ENCODE peak calls at places on chromosome 12, in nine cellular contexts. G is dorsolateral prefrontal cortex, N is A549, O is IMR-90, V is foreskin fibroblast, D is OCI-LY7, W is kidney epithelial cell, A is psoas muscle, T is ovary. U is an unnamed sample.

GRCh38 chr12:121825041-121825523 is 21.3 kb downstream of the SETD1B start:
- DNase-seq in G (no peak), N (no peak), O (no peak), V (no peak), D (no peak), W (no peak), A (peak; percentile 28), T (no peak), U (no peak)

GRCh38 chr12:119715268-119715620 is 47.3 kb downstream of the PRKAB1 start:
- DNase-seq in G (no peak), N (no peak), O (peak; percentile 7), V (no peak), D (no peak), W (no peak), A (no peak), T (no peak), U (no peak)

GRCh38 chr12:125331342-125332052 is 266.3 kb downstream of the AACS start:
- DNase-seq in G (no peak), N (no peak), O (no peak), V (peak; percentile 11), D (no peak), W (no peak), A (no peak), T (no peak), U (peak; percentile 10)

GRCh38 chr12:76586764-76587395 is 27.3 kb upstream of the OSBPL8 start:
- DNase-seq in G (no peak), N (peak; percentile 57), O (peak; percentile 67), V (peak; percentile 75), D (peak; percentile 62), W (no peak), A (no peak), T (no peak), U (peak; percentile 80)

GRCh38 chr12:30953946-30954766 is 27.6 kb downstream of the TSPAN11 start:
- DNase-seq in G (no peak), N (no peak), O (no peak), V (no peak), D (no peak), W (no peak), A (no peak), T (no peak), U (no peak)

GRCh38 chr12:45349911-45350310 is 134.0 kb downstream of the ANO6 start:
- DNase-seq in G (no peak), N (no peak), O (peak; percentile 46), V (peak; percentile 55), D (no peak), W (no peak), A (no peak), T (no peak), U (no peak)

GRCh38 chr12:57477710-57478681 is 1.7 kb downstream of the ARHGAP9 start:
- DNase-seq in G (no peak), N (no peak), O (peak; percentile 48), V (no peak), D (peak; percentile 73), W (no peak), A (no peak), T (no peak), U (no peak)

GRCh38 chr12:7101694-7102131 is 7.3 kb downstream of the C1RL start:
- DNase-seq in G (no peak), N (no peak), O (no peak), V (no peak), D (no peak), W (no peak), A (peak; percentile 31), T (peak; percentile 88), U (no peak)

GRCh38 chr12:14257303-14257733 is 108.2 kb upstream of the ATF7IP start:
- DNase-seq in G (no peak), N (no peak), O (no peak), V (no peak), D (no peak), W (no peak), A (no peak), T (no peak), U (no peak)

GRCh38 chr12:14258468-14258947 is 107.0 kb upstream of the ATF7IP start:
- DNase-seq in G (no peak), N (no peak), O (peak; percentile 7), V (peak; percentile 50), D (no peak), W (no peak), A (peak; percentile 16), T (no peak), U (no peak)

GRCh38 chr12:14256139-14256538 is 109.3 kb upstream of the ATF7IP start:
- DNase-seq in G (no peak), N (no peak), O (peak; percentile 51), V (peak; percentile 15), D (no peak), W (no peak), A (no peak), T (no peak), U (peak; percentile 79)

GRCh38 chr12:14257734-14258467 is 107.6 kb upstream of the ATF7IP start:
- DNase-seq in G (peak; percentile 81), N (peak; percentile 94), O (peak; percentile 100), V (peak; percentile 99), D (peak; percentile 99), W (peak; percentile 87), A (peak; percentile 86), T (peak; percentile 94), U (peak; percentile 100)

DNA sequence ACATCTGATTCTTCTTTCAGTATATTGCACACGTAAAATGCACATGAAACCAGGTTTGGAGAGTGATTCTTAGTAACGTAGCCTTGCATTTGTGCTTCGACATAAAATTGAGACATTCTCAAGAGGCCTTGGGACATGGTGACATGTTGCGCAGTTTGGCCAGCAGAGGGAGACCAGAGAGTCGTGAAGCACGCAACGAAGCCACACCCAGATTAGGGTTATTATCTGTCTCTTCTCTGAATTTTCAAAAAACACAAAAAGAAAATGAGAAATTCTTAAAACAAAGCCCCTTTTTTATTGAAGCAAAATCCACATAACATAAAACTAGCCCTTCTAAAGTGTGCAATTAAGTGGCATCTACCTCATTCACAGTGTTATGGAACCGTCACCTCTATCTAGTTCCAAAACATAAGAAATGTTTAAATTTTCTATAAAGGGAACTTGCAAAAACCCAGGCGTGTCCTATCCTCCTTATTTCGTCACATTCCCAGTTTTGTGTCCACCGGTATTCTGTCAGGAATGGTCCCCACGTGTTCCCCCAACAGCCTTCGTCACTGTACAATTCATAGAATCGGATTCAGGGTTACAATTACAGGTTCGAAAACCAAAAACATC is 108.8 kb upstream of the ATF7IP start:
- DNase-seq in G (peak; percentile 67), N (peak; percentile 87), O (peak; percentile 85), V (peak; percentile 93), D (peak; percentile 94), W (no peak), A (peak; percentile 81), T (peak; percentile 75), U (peak; percentile 92)
- H3K4me3 ChIP-seq in G (peak overlapping the region; percentile 12), N (no peak overlapping the region), O (no peak overlapping the region), V (no peak overlapping the region), D (peak overlapping the region; percentile 42), W (no peak overlapping the region), A (peak overlapping the region; percentile 25), T (no peak overlapping the region), U (no peak overlapping the region)

DNA sequence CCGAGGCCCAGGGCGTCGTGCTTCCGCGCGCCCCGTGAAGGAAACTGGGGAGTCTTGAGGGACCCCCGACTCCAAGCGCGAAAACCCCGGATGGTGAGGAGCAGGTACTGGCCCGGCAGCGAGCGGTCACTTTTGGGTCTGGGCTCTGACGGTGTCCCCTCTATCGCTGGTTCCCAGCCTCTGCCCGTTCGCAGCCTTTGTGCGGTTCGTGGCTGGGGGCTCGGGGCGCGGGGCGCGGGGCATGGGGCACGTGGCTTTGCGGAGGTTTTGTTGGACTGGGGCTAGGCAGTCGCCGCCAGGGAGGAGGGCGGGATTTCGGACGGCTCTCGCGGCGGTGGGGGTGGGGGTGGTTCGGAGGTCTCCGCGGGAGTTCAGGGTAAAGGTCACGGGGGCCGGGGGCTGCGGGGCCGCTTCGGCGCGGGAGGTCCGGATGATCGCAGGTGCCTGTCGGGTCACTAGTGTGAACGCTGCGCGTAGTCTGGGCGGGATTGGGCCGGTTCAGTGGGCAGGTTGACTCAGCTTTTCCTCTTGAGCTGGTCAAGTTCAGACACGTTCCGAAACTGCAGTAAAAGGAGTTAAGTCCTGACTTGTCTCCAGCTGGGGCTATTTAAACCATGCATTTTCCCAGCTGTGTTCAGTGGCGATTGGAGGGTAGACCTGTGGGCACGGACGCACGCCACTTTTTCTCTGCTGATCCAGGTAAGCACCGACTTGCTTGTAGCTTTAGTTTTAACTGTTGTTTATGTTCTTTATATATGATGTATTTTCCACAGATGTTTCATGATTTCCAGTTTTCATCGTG is 612 bp downstream of the MDM2 start:
- DNase-seq in G (peak; percentile 31), N (peak; percentile 95), O (peak; percentile 93), V (peak; percentile 94), D (peak; percentile 82), W (peak; percentile 94), A (peak; percentile 77), T (peak; percentile 74), U (peak; percentile 95)
- H3K4me3 ChIP-seq in G (peak overlapping the region; percentile 95), N (peak overlapping the region; percentile 88), O (peak overlapping the region; percentile 96), V (peak overlapping the region; percentile 74), D (peak overlapping the region; percentile 99), W (peak overlapping the region; percentile 94), A (peak overlapping the region; percentile 93), T (peak overlapping the region; percentile 87), U (peak overlapping the region; percentile 96)

GRCh38 chr12:113130457-113131135 is 5.0 kb downstream of the RASAL1 start:
- DNase-seq in G (peak; percentile 71), N (peak; percentile 48), O (no peak), V (peak; percentile 20), D (peak; percentile 55), W (no peak), A (no peak), T (no peak), U (no peak)

GRCh38 chr12:113127791-113128199 is 7.8 kb downstream of the RASAL1 start:
- DNase-seq in G (no peak), N (no peak), O (no peak), V (no peak), D (no peak), W (no peak), A (no peak), T (no peak), U (no peak)

GRCh38 chr12:113131556-113131955 is 4.0 kb downstream of the RASAL1 start:
- DNase-seq in G (no peak), N (no peak), O (no peak), V (no peak), D (peak; percentile 39), W (no peak), A (no peak), T (no peak), U (no peak)

GRCh38 chr12:113128802-113129663 is 6.5 kb downstream of the RASAL1 start:
- DNase-seq in G (no peak), N (no peak), O (no peak), V (no peak), D (peak; percentile 89), W (no peak), A (no peak), T (no peak), U (no peak)

GRCh38 chr12:113129664-113130456 is 5.7 kb downstream of the RASAL1 start:
- DNase-seq in G (no peak), N (no peak), O (no peak), V (no peak), D (peak; percentile 25), W (no peak), A (no peak), T (no peak), U (no peak)
- H3K4me3 ChIP-seq in G (peak overlapping the region; percentile 28), N (no peak overlapping the region), O (no peak overlapping the region), V (no peak overlapping the region), D (peak overlapping the region; percentile 57), W (no peak overlapping the region), A (no peak overlapping the region), T (no peak overlapping the region), U (no peak overlapping the region)

DNA sequence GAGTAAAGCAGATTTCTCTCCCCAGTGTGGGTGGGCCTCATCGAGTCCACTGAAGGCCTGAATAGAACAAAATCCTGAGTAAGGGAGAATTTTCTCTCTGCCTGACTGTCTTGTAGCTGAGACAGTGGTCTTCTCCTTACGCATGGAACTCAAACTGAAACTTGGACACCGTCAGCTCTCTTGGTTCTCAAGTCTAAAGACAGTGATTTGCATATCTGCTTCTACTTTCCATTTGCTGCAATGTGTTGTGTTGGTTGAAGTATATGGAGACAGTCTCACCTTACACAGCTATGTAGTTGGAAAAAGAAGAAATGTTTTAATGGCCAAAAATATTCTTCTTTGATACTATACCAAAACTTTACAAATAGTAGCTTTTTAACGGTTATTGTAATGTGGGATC is 160.2 kb upstream of the LMNTD1 start:
- DNase-seq in G (no peak), N (no peak), O (no peak), V (no peak), D (no peak), W (no peak), A (no peak), T (no peak), U (no peak)
- H3K4me3 ChIP-seq in G (no peak overlapping the region), N (no peak overlapping the region), O (no peak overlapping the region), V (no peak overlapping the region), D (no peak overlapping the region), W (no peak overlapping the region), A (no peak overlapping the region), T (no peak overlapping the region), U (no peak overlapping the region)